ENCODE peak calls at places on chromosomes 1 and 21, in four cellular contexts. One of them, this sample, is unnamed.

GRCh38 chr1:79982218-79982617 is 975.7 kb upstream of the ADGRL4 start:
- DNase-seq in uterus: peak
- DNase-seq in CD8-positive, alpha-beta T cell: no peak
- DNase-seq in CD4-positive, alpha-beta T cell: no peak
- DNase-seq in this sample: no peak

GRCh38 chr1:59705849-59706599 is 108.7 kb upstream of the HOOK1 start:
- DNase-seq in uterus: peak
- DNase-seq in CD8-positive, alpha-beta T cell: no peak
- DNase-seq in CD4-positive, alpha-beta T cell: no peak
- DNase-seq in this sample: no peak

GRCh38 chr1:29516063-29516820 is 279.9 kb downstream of the PTPRU start:
- DNase-seq in uterus: no peak
- DNase-seq in CD8-positive, alpha-beta T cell: no peak
- DNase-seq in CD4-positive, alpha-beta T cell: no peak
- DNase-seq in this sample: no peak

GRCh38 chr1:6393400-6394187 is at the start of gene ACOT7:
- DNase-seq in uterus: peak
- DNase-seq in CD8-positive, alpha-beta T cell: peak
- DNase-seq in CD4-positive, alpha-beta T cell: peak
- DNase-seq in this sample: peak

GRCh38 chr1:236522937-236523703 is 662 bp upstream of the LGALS8 start:
- DNase-seq in uterus: peak
- DNase-seq in CD8-positive, alpha-beta T cell: no peak
- DNase-seq in CD4-positive, alpha-beta T cell: no peak
- DNase-seq in this sample: no peak

GRCh38 chr21:38310619-38311018 is 53.8 kb downstream of the KCNJ15 start:
- DNase-seq in uterus: no peak
- DNase-seq in CD8-positive, alpha-beta T cell: no peak
- DNase-seq in CD4-positive, alpha-beta T cell: no peak
- DNase-seq in this sample: no peak

GRCh38 chr1:95863086-95863485 is 629.1 kb downstream of the RWDD3 start:
- DNase-seq in uterus: no peak
- DNase-seq in CD8-positive, alpha-beta T cell: no peak
- DNase-seq in CD4-positive, alpha-beta T cell: no peak
- DNase-seq in this sample: no peak

GRCh38 chr1:54887665-54888071 is 673 bp upstream of the DHCR24 start:
- DNase-seq in uterus: no peak
- DNase-seq in CD8-positive, alpha-beta T cell: no peak
- DNase-seq in CD4-positive, alpha-beta T cell: no peak
- DNase-seq in this sample: no peak

GRCh38 chr1:36609241-36610027 is 126.7 kb upstream of the CSF3R start:
- DNase-seq in uterus: no peak
- DNase-seq in CD8-positive, alpha-beta T cell: no peak
- DNase-seq in CD4-positive, alpha-beta T cell: no peak
- DNase-seq in this sample: no peak

GRCh38 chr1:194658090-194658439 is 1471.7 kb upstream of the B3GALT2 start:
- DNase-seq in uterus: no peak
- DNase-seq in CD8-positive, alpha-beta T cell: no peak
- DNase-seq in CD4-positive, alpha-beta T cell: no peak
- DNase-seq in this sample: no peak

GRCh38 chr1:209550519-209550918 is 33.0 kb upstream of the CAMK1G start:
- DNase-seq in uterus: no peak
- DNase-seq in CD8-positive, alpha-beta T cell: no peak
- DNase-seq in CD4-positive, alpha-beta T cell: no peak
- DNase-seq in this sample: no peak

GRCh38 chr21:43634618-43635017 is 24.7 kb downstream of the HSF2BP start:
- DNase-seq in uterus: no peak
- DNase-seq in CD8-positive, alpha-beta T cell: no peak
- DNase-seq in CD4-positive, alpha-beta T cell: no peak
- DNase-seq in this sample: no peak

GRCh38 chr1:13832536-13832935 is 132.5 kb downstream of the PRDM2 start:
- DNase-seq in uterus: no peak
- DNase-seq in CD8-positive, alpha-beta T cell: no peak
- DNase-seq in CD4-positive, alpha-beta T cell: no peak
- DNase-seq in this sample: no peak

GRCh38 chr1:186897008-186897407 is 68.3 kb downstream of the PLA2G4A start:
- DNase-seq in uterus: no peak
- DNase-seq in CD8-positive, alpha-beta T cell: no peak
- DNase-seq in CD4-positive, alpha-beta T cell: no peak
- DNase-seq in this sample: no peak

GRCh38 chr1:85743814-85744213 is 35.6 kb upstream of the ZNHIT6 start:
- DNase-seq in uterus: no peak
- DNase-seq in CD8-positive, alpha-beta T cell: no peak
- DNase-seq in CD4-positive, alpha-beta T cell: no peak
- DNase-seq in this sample: no peak

GRCh38 chr1:8660455-8660854 is 157.0 kb downstream of the RERE start:
- DNase-seq in uterus: peak
- DNase-seq in CD8-positive, alpha-beta T cell: no peak
- DNase-seq in CD4-positive, alpha-beta T cell: no peak
- DNase-seq in this sample: no peak

GRCh38 chr1:67880056-67880601 is 46.9 kb upstream of the GNG12 start:
- DNase-seq in uterus: no peak
- DNase-seq in CD8-positive, alpha-beta T cell: no peak
- DNase-seq in CD4-positive, alpha-beta T cell: no peak
- DNase-seq in this sample: no peak

GRCh38 chr1:87795615-87796337 is 467.1 kb downstream of the LMO4 start:
- DNase-seq in uterus: no peak
- DNase-seq in CD8-positive, alpha-beta T cell: no peak
- DNase-seq in CD4-positive, alpha-beta T cell: no peak
- DNase-seq in this sample: no peak

GRCh38 chr1:113901171-113901570 is 3.4 kb downstream of the AP4B1 start:
- DNase-seq in uterus: no peak
- DNase-seq in CD8-positive, alpha-beta T cell: no peak
- DNase-seq in CD4-positive, alpha-beta T cell: no peak
- DNase-seq in this sample: no peak

GRCh38 chr1:20291621-20292020 is 946 bp downstream of the VWA5B1 start:
- DNase-seq in uterus: no peak
- DNase-seq in CD8-positive, alpha-beta T cell: no peak
- DNase-seq in CD4-positive, alpha-beta T cell: no peak
- DNase-seq in this sample: no peak

GRCh38 chr1:27545876-27546275 is 55.9 kb upstream of the WASF2 start:
- DNase-seq in uterus: no peak
- DNase-seq in CD8-positive, alpha-beta T cell: no peak
- DNase-seq in CD4-positive, alpha-beta T cell: no peak
- DNase-seq in this sample: no peak
- H3K27ac ChIP-seq in uterus: peak
- H3K27ac ChIP-seq in CD8-positive, alpha-beta T cell: no peak
- H3K27ac ChIP-seq in CD4-positive, alpha-beta T cell: no peak
- H3K27ac ChIP-seq in this sample: no peak

GRCh38 chr1:219296916-219297315 is 123.2 kb downstream of the LYPLAL1 start:
- DNase-seq in uterus: no peak
- DNase-seq in CD8-positive, alpha-beta T cell: no peak
- DNase-seq in CD4-positive, alpha-beta T cell: no peak
- DNase-seq in this sample: no peak
- H3K27ac ChIP-seq in uterus: peak
- H3K27ac ChIP-seq in CD8-positive, alpha-beta T cell: no peak
- H3K27ac ChIP-seq in CD4-positive, alpha-beta T cell: no peak
- H3K27ac ChIP-seq in this sample: no peak

DNA sequence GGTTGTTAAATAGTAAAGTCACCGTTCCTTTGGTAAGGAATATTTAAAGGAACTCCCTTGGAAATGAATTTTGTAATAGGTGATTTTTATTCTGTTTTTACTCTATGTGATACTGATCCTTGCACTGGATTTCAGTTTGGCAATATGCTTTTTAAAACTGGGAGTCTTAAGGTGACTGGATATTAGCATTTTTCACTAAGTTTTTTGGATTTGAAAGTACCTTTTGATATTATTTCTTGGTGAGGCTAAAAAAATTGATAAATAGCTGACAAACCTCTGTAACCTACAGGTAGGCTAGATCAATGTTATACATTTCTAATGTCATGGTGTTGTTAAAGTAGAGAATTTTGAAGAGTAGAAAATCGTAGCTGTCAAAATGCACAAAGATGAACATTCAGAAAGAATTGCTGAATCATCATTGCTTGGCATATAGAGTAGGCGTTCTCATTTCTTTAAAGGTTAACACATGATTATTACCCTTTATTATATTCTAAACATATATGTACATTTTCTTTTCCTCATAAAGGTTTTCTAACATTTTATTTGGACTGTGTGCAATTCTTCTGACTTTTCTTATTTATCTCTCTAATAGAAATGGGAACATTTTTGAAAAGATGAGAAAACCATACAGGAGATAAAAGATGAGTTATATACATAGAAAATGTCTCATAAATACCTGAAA is 1.5 kb upstream of the DNAJB4 start:
- DNase-seq in uterus: no peak
- DNase-seq in CD8-positive, alpha-beta T cell: no peak
- DNase-seq in CD4-positive, alpha-beta T cell: no peak
- DNase-seq in this sample: no peak
- H3K27ac ChIP-seq in uterus: peak
- H3K27ac ChIP-seq in CD8-positive, alpha-beta T cell: peak
- H3K27ac ChIP-seq in CD4-positive, alpha-beta T cell: no peak
- H3K27ac ChIP-seq in this sample: peak

DNA sequence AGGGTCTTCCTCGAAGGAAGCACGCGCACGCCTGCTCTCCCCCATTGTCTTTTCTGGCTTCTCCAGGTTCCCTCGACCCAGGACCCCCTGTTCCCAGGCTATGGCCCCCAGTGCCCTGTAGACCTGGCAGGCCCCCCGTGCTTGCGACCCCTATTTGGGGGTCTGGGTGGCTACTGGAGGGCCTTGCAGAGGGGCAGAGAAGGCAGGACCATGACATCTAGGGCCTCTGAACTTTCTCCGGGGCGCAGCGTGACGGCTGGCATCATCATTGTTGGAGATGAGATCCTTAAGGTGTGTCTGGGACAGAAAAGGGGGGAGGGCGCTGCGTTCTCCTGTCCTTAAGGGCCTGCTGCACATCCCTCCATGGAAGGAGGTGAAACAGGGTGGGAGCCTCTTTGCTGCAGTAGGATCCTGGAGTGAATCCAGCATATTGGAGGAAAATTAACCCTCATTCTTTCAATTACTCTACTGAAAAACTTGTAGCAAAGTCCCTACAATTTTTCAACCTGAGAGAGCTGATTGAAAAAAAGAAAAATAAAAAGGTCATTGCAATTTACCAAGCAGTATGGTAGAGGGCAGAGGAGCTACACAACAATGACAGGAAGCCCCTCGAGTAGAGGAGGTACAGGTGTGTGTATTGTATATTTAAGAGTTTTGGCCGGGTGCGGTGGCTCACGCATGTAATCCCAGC is 777 bp downstream of the FLAD1 start:
- DNase-seq in uterus: no peak
- DNase-seq in CD8-positive, alpha-beta T cell: no peak
- DNase-seq in CD4-positive, alpha-beta T cell: no peak
- DNase-seq in this sample: no peak
- H3K27ac ChIP-seq in uterus: peak
- H3K27ac ChIP-seq in CD8-positive, alpha-beta T cell: peak
- H3K27ac ChIP-seq in CD4-positive, alpha-beta T cell: peak
- H3K27ac ChIP-seq in this sample: peak

GRCh38 chr1:228150021-228150457 is 309 bp downstream of the GJC2 start:
- DNase-seq in uterus: no peak
- DNase-seq in CD8-positive, alpha-beta T cell: no peak
- DNase-seq in CD4-positive, alpha-beta T cell: no peak
- DNase-seq in this sample: no peak

GRCh38 chr1:228151526-228151925 is 1.8 kb downstream of the GJC2 start:
- DNase-seq in uterus: peak
- DNase-seq in CD8-positive, alpha-beta T cell: no peak
- DNase-seq in CD4-positive, alpha-beta T cell: no peak
- DNase-seq in this sample: no peak

GRCh38 chr1:228151170-228151513 is 1.4 kb downstream of the GJC2 start:
- DNase-seq in uterus: no peak
- DNase-seq in CD8-positive, alpha-beta T cell: no peak
- DNase-seq in CD4-positive, alpha-beta T cell: no peak
- DNase-seq in this sample: no peak

GRCh38 chr1:228149341-228150020 is at the start of gene GJC2:
- DNase-seq in uterus: peak
- DNase-seq in CD8-positive, alpha-beta T cell: no peak
- DNase-seq in CD4-positive, alpha-beta T cell: no peak
- DNase-seq in this sample: no peak

GRCh38 chr1:228150458-228151169 is 884 bp downstream of the GJC2 start:
- DNase-seq in uterus: peak
- DNase-seq in CD8-positive, alpha-beta T cell: no peak
- DNase-seq in CD4-positive, alpha-beta T cell: no peak
- DNase-seq in this sample: no peak
- H3K27ac ChIP-seq in uterus: peak
- H3K27ac ChIP-seq in CD8-positive, alpha-beta T cell: no peak
- H3K27ac ChIP-seq in CD4-positive, alpha-beta T cell: no peak
- H3K27ac ChIP-seq in this sample: no peak

GRCh38 chr1:169873582-169874200 is 20.0 kb downstream of the SCYL3 start:
- DNase-seq in uterus: no peak
- DNase-seq in CD8-positive, alpha-beta T cell: no peak
- DNase-seq in CD4-positive, alpha-beta T cell: no peak
- DNase-seq in this sample: no peak
- H3K27ac ChIP-seq in uterus: no peak
- H3K27ac ChIP-seq in CD8-positive, alpha-beta T cell: no peak
- H3K27ac ChIP-seq in CD4-positive, alpha-beta T cell: no peak
- H3K27ac ChIP-seq in this sample: no peak

DNA sequence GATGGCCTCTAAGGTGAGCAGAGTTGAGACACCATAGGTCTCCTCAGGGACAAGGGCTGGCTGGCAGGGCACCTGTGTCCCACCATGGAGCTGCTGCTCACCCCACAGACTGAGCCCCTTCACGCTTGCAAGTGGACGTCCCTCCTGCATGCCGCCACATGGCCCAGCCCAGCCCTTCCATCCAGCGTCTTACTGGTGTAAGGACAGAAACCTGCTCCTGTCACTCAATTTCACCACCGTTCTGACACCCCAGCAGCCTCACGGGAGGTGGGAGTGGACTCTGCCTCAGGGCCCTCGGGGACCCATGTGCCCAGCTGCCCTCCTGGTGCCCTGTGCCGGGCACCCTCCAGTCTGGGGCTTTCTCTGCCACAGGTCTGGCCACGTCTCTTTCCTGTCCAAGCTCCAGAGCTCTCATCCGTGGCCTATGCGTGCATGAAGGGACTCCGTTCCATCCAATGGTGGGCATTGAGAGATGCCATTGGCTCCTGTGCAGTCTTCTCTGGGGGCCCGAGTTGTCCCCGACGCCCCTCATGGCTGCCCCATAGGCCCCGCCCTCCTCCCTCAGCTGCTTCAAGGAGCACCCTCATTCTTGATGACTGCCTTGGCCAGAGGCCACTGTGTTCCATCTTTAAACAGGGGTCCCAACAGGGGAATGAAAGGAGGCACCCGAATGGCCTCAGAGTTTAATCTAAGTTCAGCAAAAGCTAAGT is 42.6 kb upstream of the COL6A1 start:
- DNase-seq in uterus: no peak
- DNase-seq in CD8-positive, alpha-beta T cell: no peak
- DNase-seq in CD4-positive, alpha-beta T cell: no peak
- DNase-seq in this sample: no peak
- H3K27ac ChIP-seq in uterus: no peak
- H3K27ac ChIP-seq in CD8-positive, alpha-beta T cell: no peak
- H3K27ac ChIP-seq in CD4-positive, alpha-beta T cell: no peak
- H3K27ac ChIP-seq in this sample: no peak

GRCh38 chr1:17102232-17102631 is 17.0 kb downstream of the PADI2 start:
- DNase-seq in uterus: no peak
- DNase-seq in CD8-positive, alpha-beta T cell: no peak
- DNase-seq in CD4-positive, alpha-beta T cell: no peak
- DNase-seq in this sample: no peak
- H3K27ac ChIP-seq in uterus: no peak
- H3K27ac ChIP-seq in CD8-positive, alpha-beta T cell: no peak
- H3K27ac ChIP-seq in CD4-positive, alpha-beta T cell: no peak
- H3K27ac ChIP-seq in this sample: no peak

DNA sequence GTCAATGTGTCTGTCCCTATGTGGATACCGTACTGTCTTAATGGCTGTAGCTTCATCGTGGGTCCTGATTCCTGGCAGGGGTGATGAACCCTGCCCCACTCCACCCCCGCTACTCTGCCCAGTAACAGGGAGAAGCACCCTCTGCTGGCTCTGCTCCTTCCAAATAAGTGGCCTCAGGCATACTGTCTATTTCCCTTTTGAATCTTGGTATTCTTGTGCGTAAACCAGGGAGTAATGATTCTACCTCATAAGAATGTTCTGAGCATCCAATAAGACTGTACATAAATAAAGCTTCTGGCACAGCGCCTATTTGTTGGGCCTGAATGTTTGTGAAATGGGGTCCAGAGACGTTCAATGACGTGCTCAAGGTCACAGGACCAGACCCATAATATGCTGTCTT is 35.2 kb upstream of the CTPS1 start:
- DNase-seq in uterus: peak
- DNase-seq in CD8-positive, alpha-beta T cell: no peak
- DNase-seq in CD4-positive, alpha-beta T cell: no peak
- DNase-seq in this sample: no peak
- H3K27ac ChIP-seq in uterus: peak
- H3K27ac ChIP-seq in CD8-positive, alpha-beta T cell: no peak
- H3K27ac ChIP-seq in CD4-positive, alpha-beta T cell: no peak
- H3K27ac ChIP-seq in this sample: no peak

This sample was measured in CD4-positive, CD25-positive, alpha-beta regulatory T cell.